ENCODE peak calls at places on chromosomes 7 and 10, in five cellular contexts. One of them, this sample, is unnamed.

GRCh38 chr7:2544541-2545188 is 10.7 kb downstream of the BRAT1 start:
- DNase-seq in IMR-90: no peak
- DNase-seq in HepG2: no peak
- DNase-seq in K562: peak
- DNase-seq in gastrocnemius medialis: no peak
- DNase-seq in this sample: peak

GRCh38 chr10:86401588-86402282 is 35.1 kb upstream of the GRID1 start:
- DNase-seq in IMR-90: no peak
- DNase-seq in HepG2: no peak
- DNase-seq in K562: no peak
- DNase-seq in gastrocnemius medialis: no peak
- DNase-seq in this sample: no peak

GRCh38 chr10:3773465-3774017 is 11.5 kb downstream of the KLF6 start:
- DNase-seq in IMR-90: peak
- DNase-seq in HepG2: no peak
- DNase-seq in K562: no peak
- DNase-seq in gastrocnemius medialis: no peak
- DNase-seq in this sample: no peak

GRCh38 chr10:133279961-133280283 is 3.3 kb upstream of the ADAM8 start:
- DNase-seq in IMR-90: no peak
- DNase-seq in HepG2: no peak
- DNase-seq in K562: no peak
- DNase-seq in gastrocnemius medialis: no peak
- DNase-seq in this sample: peak

GRCh38 chr7:48147078-48147591 is 24.1 kb upstream of the ABCA13 start:
- DNase-seq in IMR-90: no peak
- DNase-seq in HepG2: no peak
- DNase-seq in K562: no peak
- DNase-seq in gastrocnemius medialis: no peak
- DNase-seq in this sample: no peak

GRCh38 chr7:13551503-13551902 is 438.0 kb downstream of the ETV1 start:
- DNase-seq in IMR-90: no peak
- DNase-seq in HepG2: no peak
- DNase-seq in K562: no peak
- DNase-seq in gastrocnemius medialis: no peak
- DNase-seq in this sample: no peak

GRCh38 chr10:9149134-9149533 is 1094.6 kb downstream of the GATA3 start:
- DNase-seq in IMR-90: no peak
- DNase-seq in HepG2: no peak
- DNase-seq in K562: no peak
- DNase-seq in gastrocnemius medialis: no peak
- DNase-seq in this sample: no peak

GRCh38 chr10:44517635-44518034 is 132.7 kb upstream of the CXCL12 start:
- DNase-seq in IMR-90: no peak
- DNase-seq in HepG2: peak
- DNase-seq in K562: peak
- DNase-seq in gastrocnemius medialis: no peak
- DNase-seq in this sample: no peak

GRCh38 chr10:123553810-123554430 is 112.2 kb upstream of the GPR26 start:
- DNase-seq in IMR-90: no peak
- DNase-seq in HepG2: no peak
- DNase-seq in K562: no peak
- DNase-seq in gastrocnemius medialis: no peak
- DNase-seq in this sample: no peak

GRCh38 chr7:138000081-138000701 is 1.7 kb downstream of the CREB3L2 start:
- DNase-seq in IMR-90: peak
- DNase-seq in HepG2: peak
- DNase-seq in K562: peak
- DNase-seq in gastrocnemius medialis: no peak
- DNase-seq in this sample: no peak
- TF ChIP-seq CTCF in IMR-90: no peak
- TF ChIP-seq CTCF in HepG2: peak
- TF ChIP-seq CTCF in K562: no peak
- TF ChIP-seq CTCF in gastrocnemius medialis: no peak
- TF ChIP-seq CTCF in this sample: no peak

GRCh38 chr10:114172241-114172640 is 1.8 kb downstream of the CCDC186 start:
- DNase-seq in IMR-90: peak
- DNase-seq in HepG2: peak
- DNase-seq in K562: no peak
- DNase-seq in gastrocnemius medialis: no peak
- DNase-seq in this sample: no peak

GRCh38 chr10:114172776-114173555 is 1.0 kb downstream of the CCDC186 start:
- DNase-seq in IMR-90: no peak
- DNase-seq in HepG2: no peak
- DNase-seq in K562: no peak
- DNase-seq in gastrocnemius medialis: no peak
- DNase-seq in this sample: no peak

GRCh38 chr10:114174462-114175190 is 623 bp upstream of the CCDC186 start:
- DNase-seq in IMR-90: peak
- DNase-seq in HepG2: no peak
- DNase-seq in K562: no peak
- DNase-seq in gastrocnemius medialis: peak
- DNase-seq in this sample: no peak

GRCh38 chr10:114175667-114176066 is 1.7 kb upstream of the CCDC186 start:
- DNase-seq in IMR-90: no peak
- DNase-seq in HepG2: no peak
- DNase-seq in K562: no peak
- DNase-seq in gastrocnemius medialis: no peak
- DNase-seq in this sample: no peak

GRCh38 chr10:114173680-114174461 is at the start of gene CCDC186:
- DNase-seq in IMR-90: peak
- DNase-seq in HepG2: peak
- DNase-seq in K562: peak
- DNase-seq in gastrocnemius medialis: peak
- DNase-seq in this sample: peak
- TF ChIP-seq POLR2A in IMR-90: peak
- TF ChIP-seq POLR2A in HepG2: peak
- TF ChIP-seq POLR2A in K562: peak
- TF ChIP-seq POLR2A in gastrocnemius medialis: peak
- TF ChIP-seq POLR2A in this sample: peak

DNA sequence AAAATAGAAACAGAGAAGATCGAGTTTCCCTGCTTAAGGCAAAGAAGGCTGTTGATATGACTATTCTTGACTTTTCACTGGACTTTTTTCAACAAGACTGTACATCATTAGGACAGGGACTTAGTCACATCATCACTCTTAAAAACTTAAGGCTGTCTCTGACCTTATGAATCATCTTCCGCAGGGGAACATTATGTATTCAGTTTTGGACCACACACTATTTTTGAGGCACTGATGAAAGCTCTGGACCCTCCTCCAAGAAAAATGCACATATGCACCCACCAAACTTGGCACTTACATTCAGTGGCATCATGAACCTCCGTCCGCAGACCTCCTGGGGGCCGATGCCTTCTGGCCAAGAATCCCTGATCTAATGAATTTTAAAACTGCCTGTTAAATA is 96.4 kb downstream of the CALD1 start:
- DNase-seq in IMR-90: peak
- DNase-seq in HepG2: no peak
- DNase-seq in K562: no peak
- DNase-seq in gastrocnemius medialis: no peak
- DNase-seq in this sample: no peak
- H3K4me3 ChIP-seq in IMR-90: no peak
- H3K4me3 ChIP-seq in HepG2: no peak
- H3K4me3 ChIP-seq in K562: no peak
- H3K4me3 ChIP-seq in gastrocnemius medialis: no peak
- H3K4me3 ChIP-seq in this sample: no peak

GRCh38 chr7:91289633-91290260 is 25.5 kb downstream of the FZD1 start:
- DNase-seq in IMR-90: no peak
- DNase-seq in HepG2: no peak
- DNase-seq in K562: no peak
- DNase-seq in gastrocnemius medialis: no peak
- DNase-seq in this sample: no peak
- TF ChIP-seq CTCF in IMR-90: no peak
- TF ChIP-seq CTCF in HepG2: no peak
- TF ChIP-seq CTCF in K562: no peak
- TF ChIP-seq CTCF in gastrocnemius medialis: no peak
- TF ChIP-seq CTCF in this sample: no peak

GRCh38 chr7:45174328-45174610 is 16.7 kb downstream of the RAMP3 start:
- DNase-seq in IMR-90: no peak
- DNase-seq in HepG2: no peak
- DNase-seq in K562: no peak
- DNase-seq in gastrocnemius medialis: no peak
- DNase-seq in this sample: no peak

GRCh38 chr7:45174966-45175765 is 17.6 kb downstream of the RAMP3 start:
- DNase-seq in IMR-90: no peak
- DNase-seq in HepG2: no peak
- DNase-seq in K562: no peak
- DNase-seq in gastrocnemius medialis: no peak
- DNase-seq in this sample: no peak

GRCh38 chr7:45176091-45176490 is 18.5 kb downstream of the RAMP3 start:
- DNase-seq in IMR-90: no peak
- DNase-seq in HepG2: no peak
- DNase-seq in K562: no peak
- DNase-seq in gastrocnemius medialis: no peak
- DNase-seq in this sample: no peak

GRCh38 chr7:45171946-45172345 is 14.4 kb downstream of the RAMP3 start:
- DNase-seq in IMR-90: no peak
- DNase-seq in HepG2: no peak
- DNase-seq in K562: no peak
- DNase-seq in gastrocnemius medialis: no peak
- DNase-seq in this sample: peak

DNA sequence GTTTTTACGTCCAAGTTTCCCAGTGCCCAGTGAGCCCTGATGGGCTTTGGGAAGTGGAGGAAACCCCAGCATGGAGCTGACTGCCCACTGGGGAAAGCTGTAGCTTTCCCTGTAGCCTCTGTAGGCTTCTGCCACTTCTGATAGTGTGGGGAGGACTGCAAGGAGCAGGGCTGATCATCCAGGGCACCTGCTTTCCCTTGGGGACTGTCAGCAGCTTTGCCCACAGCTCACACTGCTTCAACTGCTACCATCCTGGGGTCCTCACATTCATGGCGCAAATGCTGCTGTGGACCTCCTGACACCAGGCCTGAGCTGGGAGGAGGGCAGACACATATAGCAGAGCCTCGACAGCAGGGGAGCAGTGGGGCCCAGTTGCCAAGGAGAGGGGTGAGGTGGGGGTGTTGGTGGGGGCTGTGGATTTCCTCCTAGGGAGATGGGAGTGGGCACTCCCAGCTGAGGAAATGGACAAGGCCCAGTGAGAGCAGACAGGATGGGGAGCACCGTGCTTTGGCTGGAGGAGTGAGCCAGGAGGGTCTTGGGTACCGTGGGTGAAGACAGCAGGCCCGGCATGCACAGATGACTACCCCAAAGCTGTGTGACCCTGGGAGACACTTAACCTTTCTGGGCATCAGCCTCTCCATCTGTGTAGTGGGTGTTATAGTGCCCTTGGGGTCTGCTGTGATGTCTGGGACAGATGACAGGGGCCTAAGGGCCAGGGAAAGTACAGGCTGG is 16.2 kb downstream of the RAMP3 start:
- DNase-seq in IMR-90: no peak
- DNase-seq in HepG2: no peak
- DNase-seq in K562: no peak
- DNase-seq in gastrocnemius medialis: no peak
- DNase-seq in this sample: no peak
- TF ChIP-seq POLR2A in IMR-90: no peak
- TF ChIP-seq POLR2A in HepG2: no peak
- TF ChIP-seq POLR2A in K562: no peak
- TF ChIP-seq POLR2A in gastrocnemius medialis: no peak
- TF ChIP-seq POLR2A in this sample: no peak

GRCh38 chr7:43764039-43764789 is 5.7 kb downstream of the BLVRA start:
- DNase-seq in IMR-90: no peak
- DNase-seq in HepG2: peak
- DNase-seq in K562: peak
- DNase-seq in gastrocnemius medialis: no peak
- DNase-seq in this sample: peak
- H3K4me3 ChIP-seq in IMR-90: no peak
- H3K4me3 ChIP-seq in HepG2: no peak
- H3K4me3 ChIP-seq in K562: peak
- H3K4me3 ChIP-seq in gastrocnemius medialis: peak
- H3K4me3 ChIP-seq in this sample: no peak

GRCh38 chr7:138981332-138982203 is at the start of gene KIAA1549:
- DNase-seq in IMR-90: peak
- DNase-seq in HepG2: peak
- DNase-seq in K562: peak
- DNase-seq in gastrocnemius medialis: no peak
- DNase-seq in this sample: peak
- TF ChIP-seq CTCF in IMR-90: peak
- TF ChIP-seq CTCF in HepG2: peak
- TF ChIP-seq CTCF in K562: peak
- TF ChIP-seq CTCF in gastrocnemius medialis: no peak
- TF ChIP-seq CTCF in this sample: peak